ENCODE peak calls at places on chromosome 15, in six cellular contexts. M is OCI-LY7, F is hepatocyte, I is HCT116, S is neural progenitor cell, Z is MM.1S. Y is an unnamed sample.

GRCh38 chr15:26806161-26806560 is 33.3 kb upstream of the GABRB3 start:
- DNase-seq in M (no peak), F (peak), I (no peak), S (no peak), Z (no peak), Y (peak)

GRCh38 chr15:69394556-69395282 is 19.4 kb upstream of the KIF23 start:
- DNase-seq in M (peak), F (peak), I (peak), S (peak), Z (peak), Y (peak)

GRCh38 chr15:52103217-52104207 is 9.1 kb downstream of the BCL2L10 start:
- DNase-seq in M (peak), F (peak), I (peak), S (no peak), Z (no peak), Y (no peak)

GRCh38 chr15:50150349-50150748 is 31.3 kb upstream of the ATP8B4 start:
- DNase-seq in M (no peak), F (no peak), I (no peak), S (no peak), Z (no peak), Y (no peak)

GRCh38 chr15:50302581-50302980 is 37.1 kb upstream of the HDC start:
- DNase-seq in M (no peak), F (no peak), I (no peak), S (no peak), Z (no peak), Y (no peak)

GRCh38 chr15:85667491-85668424 is 127.0 kb downstream of the KLHL25 start:
- DNase-seq in M (no peak), F (peak), I (peak), S (no peak), Z (peak), Y (no peak)

GRCh38 chr15:77634266-77634962 is 1.7 kb upstream of the LINGO1 start:
- DNase-seq in M (peak), F (peak), I (peak), S (peak), Z (peak), Y (peak)

GRCh38 chr15:57873564-57874209 is 167.2 kb downstream of the POLR2M start:
- DNase-seq in M (no peak), F (no peak), I (no peak), S (no peak), Z (no peak), Y (no peak)

GRCh38 chr15:34239151-34239761 is 14.4 kb downstream of the EMC4 start:
- DNase-seq in M (no peak), F (no peak), I (peak), S (no peak), Z (no peak), Y (no peak)

GRCh38 chr15:62089616-62090015 is 22.8 kb downstream of the C2CD4A start:
- DNase-seq in M (no peak), F (no peak), I (no peak), S (no peak), Z (no peak), Y (no peak)

GRCh38 chr15:46312133-46312740 is 677.4 kb downstream of the SQOR start:
- DNase-seq in M (peak), F (peak), I (peak), S (peak), Z (peak), Y (peak)

GRCh38 chr15:64443747-64444621 is 16.4 kb upstream of the ZNF609 start:
- DNase-seq in M (no peak), F (peak), I (peak), S (no peak), Z (peak), Y (no peak)

GRCh38 chr15:64438653-64439447 is 21.5 kb upstream of the ZNF609 start:
- DNase-seq in M (no peak), F (no peak), I (no peak), S (no peak), Z (no peak), Y (no peak)

GRCh38 chr15:64441852-64442251 is 18.5 kb upstream of the ZNF609 start:
- DNase-seq in M (no peak), F (no peak), I (no peak), S (no peak), Z (no peak), Y (no peak)

GRCh38 chr15:64444836-64445235 is 15.5 kb upstream of the ZNF609 start:
- DNase-seq in M (no peak), F (no peak), I (no peak), S (no peak), Z (no peak), Y (no peak)

GRCh38 chr15:64443016-64443415 is 17.4 kb upstream of the ZNF609 start:
- DNase-seq in M (no peak), F (no peak), I (no peak), S (no peak), Z (no peak), Y (no peak)
- TF ChIP-seq EZH2phosphoT487 in M (no peak), F (no peak), I (no peak), S (no peak), Z (no peak), Y (no peak)

GRCh38 chr15:100241572-100242479 is 99.9 kb downstream of the ADAMTS17 start:
- DNase-seq in M (no peak), F (peak), I (peak), S (peak), Z (no peak), Y (no peak)
- TF ChIP-seq EZH2phosphoT487 in M (no peak), F (no peak), I (no peak), S (no peak), Z (no peak), Y (no peak)

GRCh38 chr15:48191574-48192225 is at the start of gene CTXN2:
- DNase-seq in M (no peak), F (peak), I (no peak), S (peak), Z (no peak), Y (peak)
- TF ChIP-seq EZH2phosphoT487 in M (no peak), F (no peak), I (no peak), S (no peak), Z (no peak), Y (no peak)

GRCh38 chr15:41567261-41567660 is 8.2 kb downstream of the TYRO3 start:
- DNase-seq in M (no peak), F (no peak), I (no peak), S (no peak), Z (no peak), Y (no peak)

GRCh38 chr15:41564960-41565502 is 6.0 kb downstream of the TYRO3 start:
- DNase-seq in M (no peak), F (no peak), I (no peak), S (no peak), Z (no peak), Y (no peak)

GRCh38 chr15:41564286-41564959 is 5.4 kb downstream of the TYRO3 start:
- DNase-seq in M (peak), F (peak), I (no peak), S (peak), Z (no peak), Y (peak)

GRCh38 chr15:41566121-41566885 is 7.3 kb downstream of the TYRO3 start:
- DNase-seq in M (no peak), F (no peak), I (no peak), S (no peak), Z (no peak), Y (no peak)

DNA sequence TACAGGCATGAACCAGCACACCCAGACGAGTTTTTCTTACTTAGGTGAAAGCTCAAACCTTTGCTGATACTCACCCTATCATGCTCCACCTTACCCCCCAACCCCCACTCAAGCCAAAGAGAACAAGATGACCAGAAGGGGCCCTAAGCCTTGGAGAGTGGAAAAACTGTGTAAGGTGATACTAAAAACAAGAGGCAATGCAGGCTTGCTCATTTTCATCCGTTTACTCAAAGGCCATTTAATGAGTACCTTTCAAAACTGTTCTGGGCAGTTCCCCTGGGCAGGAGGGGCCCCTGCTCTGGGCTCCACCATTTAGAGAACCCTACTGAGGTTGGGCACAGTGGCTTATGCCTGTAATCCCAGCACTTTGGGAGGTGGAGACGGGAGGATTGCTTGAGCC is 6.7 kb downstream of the TYRO3 start:
- DNase-seq in M (no peak), F (no peak), I (no peak), S (no peak), Z (no peak), Y (no peak)
- TF ChIP-seq EZH2phosphoT487 in M (no peak), F (no peak), I (no peak), S (no peak), Z (no peak), Y (no peak)

GRCh38 chr15:33022629-33023028 is 171.9 kb downstream of the FMN1 start:
- DNase-seq in M (no peak), F (no peak), I (no peak), S (peak), Z (no peak), Y (peak)
- TF ChIP-seq EZH2phosphoT487 in M (no peak), F (no peak), I (no peak), S (no peak), Z (no peak), Y (no peak)

GRCh38 chr15:70758790-70759462 is 4.4 kb downstream of the UACA start:
- DNase-seq in M (no peak), F (no peak), I (no peak), S (no peak), Z (no peak), Y (no peak)
- TF ChIP-seq EZH2phosphoT487 in M (no peak), F (no peak), I (no peak), S (no peak), Z (no peak), Y (no peak)

GRCh38 chr15:83289160-83289559 is 4.7 kb upstream of the BNC1 start:
- DNase-seq in M (no peak), F (no peak), I (no peak), S (no peak), Z (no peak), Y (no peak)
- TF ChIP-seq EZH2phosphoT487 in M (no peak), F (no peak), I (no peak), S (no peak), Z (no peak), Y (no peak)

DNA sequence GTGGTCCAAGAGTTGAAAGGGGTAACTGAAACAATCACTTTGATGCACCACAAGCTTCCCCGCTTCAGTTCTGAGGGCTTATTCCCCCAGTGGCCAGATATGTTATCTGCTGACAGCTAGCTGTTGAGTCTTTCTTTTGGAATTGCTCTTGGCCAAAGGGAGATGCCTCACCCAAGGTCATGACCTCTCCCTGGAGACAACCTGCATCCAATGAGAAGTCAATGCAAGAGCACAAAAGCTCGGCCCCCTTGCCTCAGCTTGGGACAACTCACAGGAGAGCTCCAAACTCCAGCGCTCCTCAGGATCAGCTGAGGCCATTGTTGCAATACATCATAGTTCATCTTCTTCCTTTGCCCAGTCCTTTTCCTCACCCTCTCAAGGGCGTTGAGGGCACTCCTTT is 31.0 kb upstream of the THBS1 start:
- DNase-seq in M (no peak), F (no peak), I (no peak), S (no peak), Z (no peak), Y (no peak)
- TF ChIP-seq EZH2phosphoT487 in M (no peak), F (no peak), I (no peak), S (no peak), Z (no peak), Y (no peak)

DNA sequence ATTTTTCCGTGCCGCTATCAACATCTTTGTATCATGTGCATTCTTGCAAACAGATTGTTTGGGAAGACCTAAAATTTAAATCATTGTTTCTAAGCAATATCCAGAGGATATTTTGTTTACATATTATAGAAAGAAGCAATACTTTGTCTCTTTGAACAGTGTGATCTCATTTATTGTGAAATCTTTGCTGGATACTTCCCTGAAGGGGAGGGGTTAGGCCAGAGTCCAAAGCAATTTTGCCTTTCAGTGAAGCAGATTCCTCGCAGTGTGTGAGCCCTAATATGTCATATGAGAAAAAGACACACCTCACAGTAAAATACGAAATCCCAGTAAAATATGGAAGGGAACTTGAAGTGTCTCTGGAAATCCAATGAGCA is 158.7 kb upstream of the SLCO3A1 start:
- DNase-seq in M (no peak), F (peak), I (no peak), S (no peak), Z (no peak), Y (peak)
- TF ChIP-seq EZH2phosphoT487 in M (no peak), F (no peak), I (no peak), S (no peak), Z (no peak), Y (no peak)

GRCh38 chr15:37594431-37594830 is 340.0 kb upstream of the TMCO5A start:
- DNase-seq in M (no peak), F (no peak), I (no peak), S (no peak), Z (peak), Y (no peak)
- TF ChIP-seq EZH2phosphoT487 in M (no peak), F (no peak), I (no peak), S (no peak), Z (no peak), Y (no peak)

Y was measured in SK-N-SH.